ENCODE peak calls at places on chromosome X, in eight cellular contexts. Q, M, C, P, V, D, A and K are unnamed samples.

GRCh38 chrX:137562096-137562495 is 3.8 kb upstream of the ZIC3 start:
- DNase-seq in Q (no peak), M (no peak), C (no peak), P (no peak), V (no peak), D (no peak), A (no peak), K (no peak)

GRCh38 chrX:153726286-153727107 is 1.8 kb downstream of the ABCD1 start:
- DNase-seq in Q (no peak), M (peak; percentile 92), C (peak; percentile 52), P (no peak), V (peak; percentile 34), D (peak; percentile 83), A (peak; percentile 70), K (peak; percentile 47)

GRCh38 chrX:96776966-96777365 is 92.3 kb downstream of the DIAPH2 start:
- DNase-seq in Q (no peak), M (no peak), C (no peak), P (peak; percentile 11), V (peak; percentile 8), D (no peak), A (no peak), K (peak; percentile 11)

GRCh38 chrX:16825306-16826035 is 39.2 kb downstream of the TXLNG start:
- DNase-seq in Q (peak; percentile 78), M (no peak), C (no peak), P (peak; percentile 55), V (peak; percentile 69), D (no peak), A (no peak), K (peak; percentile 74)

GRCh38 chrX:40142417-40142816 is 44.7 kb upstream of the BCOR start:
- DNase-seq in Q (no peak), M (no peak), C (no peak), P (no peak), V (no peak), D (no peak), A (no peak), K (no peak)

GRCh38 chrX:111736571-111736970 is 55.6 kb downstream of the ALG13 start:
- DNase-seq in Q (no peak), M (no peak), C (no peak), P (no peak), V (no peak), D (no peak), A (no peak), K (no peak)

GRCh38 chrX:105527759-105528158 is 294.6 kb upstream of the NRK start:
- DNase-seq in Q (no peak), M (no peak), C (no peak), P (peak; percentile 28), V (peak; percentile 36), D (no peak), A (no peak), K (no peak)

GRCh38 chrX:37347420-37347819 is 1.7 kb upstream of the PRRG1 start:
- DNase-seq in Q (peak; percentile 29), M (no peak), C (no peak), P (peak; percentile 5), V (peak; percentile 80), D (no peak), A (no peak), K (peak; percentile 92)

GRCh38 chrX:115214151-115214550 is 19.7 kb downstream of the LRCH2 start:
- DNase-seq in Q (no peak), M (no peak), C (no peak), P (no peak), V (no peak), D (no peak), A (no peak), K (no peak)

GRCh38 chrX:111095974-111096870 is at the start of gene PAK3:
- DNase-seq in Q (peak; percentile 44), M (peak; percentile 87), C (peak; percentile 58), P (no peak), V (peak; percentile 60), D (peak; percentile 37), A (peak; percentile 22), K (peak; percentile 22)

GRCh38 chrX:140815868-140816267 is 106.3 kb downstream of the LINC00632 start:
- DNase-seq in Q (peak; percentile 40), M (no peak), C (no peak), P (peak; percentile 13), V (peak; percentile 48), D (no peak), A (no peak), K (peak; percentile 36)

GRCh38 chrX:132957211-132958085 is 981 bp downstream of the HS6ST2 start:
- DNase-seq in Q (peak; percentile 27), M (no peak), C (peak; percentile 21), P (peak; percentile 37), V (peak; percentile 3), D (no peak), A (peak; percentile 23), K (no peak)

GRCh38 chrX:97401154-97401553 is 517.4 kb downstream of the RPA4 start:
- DNase-seq in Q (no peak), M (no peak), C (no peak), P (no peak), V (no peak), D (no peak), A (no peak), K (peak; percentile 38)

GRCh38 chrX:69906447-69906846 is 143.3 kb downstream of the AWAT2 start:
- DNase-seq in Q (no peak), M (no peak), C (no peak), P (no peak), V (no peak), D (no peak), A (no peak), K (no peak)

GRCh38 chrX:19658030-19658429 is 142.7 kb upstream of the MAP3K15 start:
- DNase-seq in Q (peak; percentile 22), M (no peak), C (no peak), P (peak; percentile 28), V (no peak), D (no peak), A (no peak), K (no peak)

GRCh38 chrX:119573840-119574393 is 446 bp upstream of the UBE2A start:
- DNase-seq in Q (peak; percentile 26), M (peak; percentile 67), C (peak; percentile 32), P (no peak), V (peak; percentile 58), D (no peak), A (peak; percentile 37), K (peak; percentile 64)

GRCh38 chrX:20947411-20947912 is 426.8 kb upstream of the CNKSR2 start:
- DNase-seq in Q (peak; percentile 35), M (peak; percentile 45), C (no peak), P (peak; percentile 70), V (no peak), D (no peak), A (no peak), K (no peak)

GRCh38 chrX:101359966-101360365 is 11.4 kb upstream of the TIMM8A start:
- DNase-seq in Q (peak; percentile 32), M (no peak), C (no peak), P (peak; percentile 44), V (peak; percentile 9), D (no peak), A (no peak), K (no peak)

GRCh38 chrX:154372612-154373022 is 1.8 kb downstream of the FLNA start:
- DNase-seq in Q (peak; percentile 44), M (no peak), C (peak; percentile 51), P (no peak), V (no peak), D (no peak), A (no peak), K (no peak)

GRCh38 chrX:47227334-47227583 is 5.5 kb upstream of the USP11 start:
- DNase-seq in Q (no peak), M (no peak), C (no peak), P (no peak), V (no peak), D (no peak), A (no peak), K (no peak)

GRCh38 chrX:125205084-125205917 is 114.4 kb upstream of the TEX13C start:
- DNase-seq in Q (peak; percentile 30), M (peak; percentile 88), C (peak; percentile 39), P (peak; percentile 47), V (no peak), D (peak; percentile 37), A (peak; percentile 17), K (peak; percentile 1)
- TF ChIP-seq CTCF in Q (peak; percentile 21), M (peak; percentile 71), C (no peak), P (no peak), V (no peak), D (no peak), A (no peak), K (no peak)

DNA sequence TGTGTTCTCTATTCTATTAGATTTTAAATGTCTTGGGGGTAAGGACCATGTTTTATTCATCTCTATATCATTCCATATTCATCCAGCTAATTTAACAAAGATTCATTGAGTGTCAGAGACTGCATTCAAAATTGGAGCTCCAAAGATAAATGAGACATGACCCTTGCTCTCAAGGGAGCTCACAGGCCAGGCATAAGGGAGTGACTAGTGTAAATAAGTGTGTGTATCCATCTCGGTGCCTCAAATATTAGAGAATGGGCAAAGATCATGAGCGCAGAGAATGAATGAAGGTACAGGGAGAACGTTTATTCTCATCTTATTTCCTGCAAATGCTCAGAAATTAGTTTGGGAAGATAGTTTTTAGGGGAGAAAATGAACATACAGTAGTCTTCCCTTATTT is 150.1 kb upstream of the CASK start:
- DNase-seq in Q (no peak), M (no peak), C (no peak), P (no peak), V (no peak), D (no peak), A (peak; percentile 25), K (no peak)
- TF ChIP-seq CTCF in Q (no peak), M (no peak), C (no peak), P (no peak), V (no peak), D (no peak), A (no peak), K (no peak)

DNA sequence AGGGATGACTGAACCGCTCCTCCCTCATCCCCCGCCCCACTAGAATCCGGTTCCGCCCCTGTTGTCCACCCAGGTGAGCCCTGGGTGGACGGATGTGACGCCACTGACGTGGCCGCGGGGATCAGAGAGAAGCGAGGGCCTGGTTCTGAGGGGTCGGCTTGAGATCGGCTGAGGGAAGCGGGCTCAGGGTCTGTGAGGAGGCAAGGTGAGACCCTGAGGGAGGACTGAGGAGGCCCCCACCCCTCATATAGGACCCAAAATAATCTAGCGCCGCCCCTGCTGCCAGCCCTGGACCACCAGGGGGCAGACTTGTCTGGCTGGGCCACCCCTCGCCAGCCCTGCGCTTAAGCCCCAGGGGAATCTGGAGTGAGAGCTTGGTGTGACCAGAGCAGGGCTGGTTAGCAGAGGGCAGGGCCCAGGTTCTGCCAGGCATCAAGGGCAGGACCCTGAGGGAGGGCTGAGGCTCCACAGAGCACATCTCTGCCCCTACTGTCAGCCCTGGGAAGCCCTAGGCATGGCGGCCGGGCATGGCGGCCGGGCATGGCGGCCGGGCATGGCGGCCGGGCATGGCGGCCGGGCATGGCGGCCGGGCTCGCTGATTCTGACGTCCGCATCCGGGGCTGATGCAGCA is at the start of gene MAGEA8:
- DNase-seq in Q (no peak), M (peak; percentile 77), C (no peak), P (no peak), V (no peak), D (no peak), A (no peak), K (no peak)
- TF ChIP-seq CTCF in Q (no peak), M (peak; percentile 77), C (no peak), P (no peak), V (no peak), D (no peak), A (no peak), K (no peak)

DNA sequence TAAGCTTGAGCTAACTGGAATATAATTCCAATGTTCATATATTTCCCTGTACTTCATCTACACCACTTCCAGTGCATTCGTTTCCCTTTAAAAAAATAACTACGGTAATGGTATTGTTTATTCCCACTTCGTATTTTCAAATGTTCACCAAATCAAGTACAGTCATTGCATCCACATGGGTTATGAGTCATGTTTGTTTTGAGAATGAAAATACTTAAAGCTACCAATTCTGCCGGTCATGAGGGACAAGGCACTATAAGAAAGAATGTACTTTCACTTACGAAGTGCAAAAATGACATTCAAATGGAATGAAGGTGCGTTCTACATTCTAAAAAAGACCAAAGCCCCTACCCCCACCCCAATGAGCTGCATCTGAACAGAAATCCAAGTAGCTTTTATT is 174.4 kb upstream of the FGF13 start:
- DNase-seq in Q (peak; percentile 62), M (no peak), C (no peak), P (no peak), V (no peak), D (no peak), A (no peak), K (peak; percentile 1)
- TF ChIP-seq CTCF in Q (no peak), M (no peak), C (no peak), P (no peak), V (no peak), D (no peak), A (no peak), K (no peak)